ENCODE peak calls at places on chromosome 1, in ten cellular contexts. Q is SJSA1; Y is esophagus muscularis mucosa; B is GM12878; S is tibial nerve; H is transverse colon; R is hepatocyte; V is CD8-positive, alpha-beta T cell; N is mucosa of descending colon; I is H1. J is an unnamed sample.
A peak's percentile ranks its signal among the peaks of the same experiment; 100 is the strongest.

GRCh38 chr1:8903908-8904650 is 25.6 kb upstream of the ENO1 start:
- DNase-seq in Q (peak; percentile 90), Y (no peak), B (no peak), S (peak; percentile 64), H (peak; percentile 21), R (peak; percentile 67), V (no peak), N (no peak), I (no peak), J (peak; percentile 82)

GRCh38 chr1:203443296-203443695 is 32.3 kb upstream of the PRELP start:
- DNase-seq in Q (no peak), Y (no peak), B (no peak), S (no peak), H (no peak), R (no peak), V (no peak), N (no peak), I (no peak), J (no peak)

GRCh38 chr1:154869351-154870116 is 547 bp downstream of the KCNN3 start:
- DNase-seq in Q (no peak), Y (no peak), B (no peak), S (peak; percentile 28), H (peak; percentile 19), R (peak; percentile 45), V (no peak), N (no peak), I (no peak), J (no peak)

GRCh38 chr1:167935252-167936067 is 1.0 kb upstream of the DCAF6 start:
- DNase-seq in Q (peak; percentile 49), Y (no peak), B (no peak), S (peak; percentile 21), H (peak; percentile 55), R (peak; percentile 53), V (peak; percentile 31), N (peak; percentile 53), I (peak; percentile 57), J (peak; percentile 20)

GRCh38 chr1:198197285-198197684 is 40.5 kb downstream of the NEK7 start:
- DNase-seq in Q (no peak), Y (no peak), B (no peak), S (no peak), H (no peak), R (no peak), V (no peak), N (no peak), I (no peak), J (no peak)

GRCh38 chr1:6145351-6145750 is 34.8 kb downstream of the CHD5 start:
- DNase-seq in Q (no peak), Y (no peak), B (no peak), S (no peak), H (no peak), R (no peak), V (no peak), N (no peak), I (no peak), J (no peak)

GRCh38 chr1:96374076-96374762 is 347.4 kb upstream of the PTBP2 start:
- DNase-seq in Q (peak; percentile 54), Y (no peak), B (no peak), S (no peak), H (no peak), R (no peak), V (no peak), N (no peak), I (no peak), J (no peak)

GRCh38 chr1:174652496-174653280 is 204.9 kb downstream of the GPR52 start:
- DNase-seq in Q (no peak), Y (no peak), B (no peak), S (no peak), H (no peak), R (peak; percentile 11), V (no peak), N (no peak), I (peak; percentile 56), J (no peak)

GRCh38 chr1:248324468-248324867 is at the start of gene OR2M7:
- DNase-seq in Q (no peak), Y (no peak), B (no peak), S (no peak), H (no peak), R (no peak), V (no peak), N (no peak), I (no peak), J (no peak)

GRCh38 chr1:18923721-18924610 is 21.6 kb upstream of the ALDH4A1 start:
- DNase-seq in Q (no peak), Y (no peak), B (no peak), S (no peak), H (no peak), R (no peak), V (peak; percentile 17), N (no peak), I (no peak), J (no peak)

GRCh38 chr1:232435746-232436145 is 194.2 kb downstream of the SIPA1L2 start:
- DNase-seq in Q (peak; percentile 21), Y (no peak), B (no peak), S (no peak), H (no peak), R (peak; percentile 33), V (no peak), N (no peak), I (no peak), J (peak; percentile 33)

DNA sequence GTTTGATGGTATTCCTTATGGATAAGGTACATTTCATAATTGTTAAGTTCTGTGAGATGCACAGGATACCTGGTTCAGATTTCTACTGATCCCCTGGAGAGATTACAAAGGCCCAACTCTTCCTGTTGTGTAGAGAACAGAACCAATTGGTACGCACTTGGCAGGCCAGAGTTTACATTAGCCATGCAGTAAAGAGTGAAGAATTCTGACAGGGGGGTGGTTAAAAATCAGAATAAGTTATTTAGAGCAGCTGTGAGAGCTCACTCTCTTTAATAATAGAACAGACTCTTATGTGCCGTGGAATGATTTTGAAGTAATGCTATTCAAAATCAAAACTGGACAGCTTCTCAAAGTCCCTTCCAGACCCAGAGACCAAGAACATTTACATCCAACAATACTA is 4.2 kb downstream of the USP24 start:
- DNase-seq in Q (no peak), Y (no peak), B (no peak), S (no peak), H (no peak), R (no peak), V (no peak), N (no peak), I (no peak), J (no peak)
- H3K4me3 ChIP-seq in Q (no peak overlapping the region), Y (peak overlapping the region; percentile 25), B (peak overlapping the region; percentile 46), S (no peak overlapping the region), H (no peak overlapping the region), R (no peak overlapping the region), V (no peak overlapping the region), N (no peak overlapping the region), I (no peak overlapping the region), J (no peak overlapping the region)

GRCh38 chr1:156664046-156664948 is 12.9 kb downstream of the NES start:
- DNase-seq in Q (peak; percentile 82), Y (no peak), B (no peak), S (no peak), H (no peak), R (no peak), V (no peak), N (no peak), I (peak; percentile 55), J (peak; percentile 46)
- H3K4me3 ChIP-seq in Q (no peak overlapping the region), Y (no peak overlapping the region), B (peak overlapping the region; percentile 55), S (no peak overlapping the region), H (no peak overlapping the region), R (no peak overlapping the region), V (no peak overlapping the region), N (no peak overlapping the region), I (peak overlapping the region; percentile 5), J (no peak overlapping the region)

DNA sequence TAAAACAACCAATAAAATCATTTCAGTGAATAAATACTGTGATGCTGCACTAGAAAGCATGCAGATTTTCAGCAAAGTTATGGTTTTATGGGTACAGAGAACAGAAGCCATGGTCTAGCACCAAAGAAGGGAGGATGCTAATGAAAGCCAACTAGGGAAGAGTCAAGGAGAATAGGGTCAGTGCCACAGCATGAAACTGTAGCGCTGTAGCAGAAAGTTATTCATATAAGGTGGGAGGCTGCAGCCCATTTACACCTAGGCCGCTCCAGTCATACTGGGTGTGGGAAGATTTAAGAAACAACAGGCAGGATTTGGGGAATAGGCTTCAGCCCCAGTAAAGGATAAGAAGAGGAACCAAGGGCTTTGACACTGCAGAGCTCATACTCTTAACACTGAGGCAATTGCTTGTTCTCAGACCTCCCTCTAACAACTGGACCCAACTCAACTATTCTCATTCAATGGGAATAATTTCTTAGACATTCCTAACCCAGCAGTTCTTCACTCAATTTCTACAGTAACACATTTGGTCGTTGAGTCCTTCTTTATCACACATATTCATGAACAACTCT is 4.4 kb downstream of the IFI16 start:
- DNase-seq in Q (no peak), Y (no peak), B (no peak), S (no peak), H (no peak), R (no peak), V (no peak), N (no peak), I (no peak), J (no peak)
- H3K4me3 ChIP-seq in Q (no peak overlapping the region), Y (peak overlapping the region; percentile 47), B (peak overlapping the region; percentile 76), S (peak overlapping the region; percentile 62), H (no peak overlapping the region), R (no peak overlapping the region), V (no peak overlapping the region), N (no peak overlapping the region), I (no peak overlapping the region), J (no peak overlapping the region)

GRCh38 chr1:201017828-201018163 is 5.7 kb downstream of the KIF21B start:
- DNase-seq in Q (no peak), Y (no peak), B (no peak), S (no peak), H (no peak), R (no peak), V (no peak), N (no peak), I (no peak), J (no peak)

GRCh38 chr1:201020647-201021332 is 2.7 kb downstream of the KIF21B start:
- DNase-seq in Q (no peak), Y (no peak), B (no peak), S (no peak), H (no peak), R (no peak), V (peak; percentile 40), N (peak; percentile 44), I (peak; percentile 66), J (no peak)

GRCh38 chr1:201021333-201022177 is 2.0 kb downstream of the KIF21B start:
- DNase-seq in Q (no peak), Y (no peak), B (no peak), S (no peak), H (peak; percentile 41), R (no peak), V (peak; percentile 25), N (peak; percentile 41), I (no peak), J (no peak)

GRCh38 chr1:201020040-201020591 is 3.4 kb downstream of the KIF21B start:
- DNase-seq in Q (no peak), Y (no peak), B (no peak), S (no peak), H (peak; percentile 65), R (no peak), V (peak; percentile 44), N (peak; percentile 55), I (no peak), J (no peak)

DNA sequence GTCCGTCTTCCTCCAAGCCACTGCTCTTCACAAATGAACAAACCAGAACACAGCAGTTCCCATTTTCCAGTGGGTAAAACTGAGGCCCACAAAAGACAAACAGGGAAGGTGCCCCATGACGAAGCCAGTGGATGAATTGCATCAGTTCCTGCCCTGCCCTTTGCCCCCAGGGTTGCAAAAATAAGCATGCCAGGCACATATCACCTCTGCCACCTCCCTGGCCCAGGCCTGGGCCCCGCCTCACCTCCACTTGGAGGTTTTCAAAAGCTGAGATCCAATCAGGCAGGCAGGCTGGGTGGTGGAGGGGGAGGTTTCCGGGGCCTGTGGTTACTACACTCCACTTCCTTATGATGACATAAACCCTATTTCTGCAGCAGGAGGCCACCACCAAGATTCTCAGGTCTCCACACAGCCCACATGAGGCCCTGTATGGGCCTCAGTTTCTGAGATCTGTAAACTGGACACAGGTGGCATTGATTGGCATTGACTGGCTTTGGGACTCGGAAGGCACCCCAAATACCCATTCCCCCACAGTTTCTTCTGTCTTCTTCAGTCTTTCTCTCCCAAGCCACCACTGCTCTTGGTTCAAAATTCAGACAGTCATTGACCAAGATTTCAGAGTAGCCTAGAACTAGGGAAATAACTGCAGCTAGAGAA is 4.1 kb downstream of the KIF21B start:
- DNase-seq in Q (peak; percentile 37), Y (no peak), B (peak; percentile 84), S (peak; percentile 36), H (peak; percentile 90), R (peak; percentile 37), V (peak; percentile 91), N (peak; percentile 87), I (no peak), J (no peak)
- H3K4me3 ChIP-seq in Q (no peak overlapping the region), Y (no peak overlapping the region), B (peak overlapping the region; percentile 93), S (no peak overlapping the region), H (no peak overlapping the region), R (no peak overlapping the region), V (peak overlapping the region; percentile 64), N (no peak overlapping the region), I (no peak overlapping the region), J (no peak overlapping the region)

J was measured in skeletal muscle cell.